ENCODE peak calls at places on chromosomes 16 and 17, in ten cellular contexts. W is iris pigment epithelial cell; Y is fibroblast of lung; A is stimulated activated CD4-positive, alpha-beta T cell treated with anti-CD3 and anti-CD28 coated beads, Interleukin-1b, Interleukin-23, amount 100 ng/mL, for 24 hours; M is right atrium auricular region; V is AG04450; Z is activated naive CD8-positive, alpha-beta T cell treated with anti-CD3 and anti-CD28 coated beads, Interleukin-2, amount 50 U/mL, for 24 hours; G is testis; R is COR-L47; B is C1 segment of cervical spinal cord. P is an unnamed sample.

GRCh38 chr17:18037482-18037881 is 1.5 kb downstream of the ATPAF2 start:
- DNase-seq in W (no peak), Y (no peak), A (no peak), M (no peak), V (no peak), Z (no peak), G (no peak), R (no peak), B (no peak), P (no peak)

GRCh38 chr17:6862122-6862521 is 30.6 kb upstream of the TEKT1 start:
- DNase-seq in W (no peak), Y (no peak), A (no peak), M (no peak), V (no peak), Z (no peak), G (no peak), R (no peak), B (no peak), P (no peak)

GRCh38 chr17:18039535-18040286 is 503 bp downstream of the GID4 start:
- DNase-seq in W (peak), Y (no peak), A (no peak), M (no peak), V (no peak), Z (no peak), G (no peak), R (no peak), B (no peak), P (no peak)

GRCh38 chr16:48541108-48541786 is 68.7 kb downstream of the N4BP1 start:
- DNase-seq in W (no peak), Y (no peak), A (no peak), M (peak), V (no peak), Z (no peak), G (no peak), R (no peak), B (no peak), P (no peak)

GRCh38 chr16:24117680-24118079 is 138.5 kb upstream of the CACNG3 start:
- DNase-seq in W (no peak), Y (no peak), A (no peak), M (no peak), V (no peak), Z (no peak), G (no peak), R (no peak), B (no peak), P (no peak)

GRCh38 chr17:19327039-19327776 is 35.3 kb downstream of the B9D1 start:
- DNase-seq in W (peak), Y (peak), A (no peak), M (no peak), V (peak), Z (no peak), G (no peak), R (no peak), B (no peak), P (peak)

GRCh38 chr16:377419-377951 is 4.3 kb downstream of the PGAP6 start:
- DNase-seq in W (no peak), Y (no peak), A (no peak), M (no peak), V (no peak), Z (no peak), G (no peak), R (no peak), B (no peak), P (no peak)

GRCh38 chr17:83201206-83202001 is 122.0 kb downstream of the METRNL start:
- DNase-seq in W (no peak), Y (no peak), A (no peak), M (no peak), V (no peak), Z (peak), G (peak), R (no peak), B (no peak), P (no peak)

GRCh38 chr17:50630524-50631194 is 4.0 kb upstream of the ABCC3 start:
- DNase-seq in W (no peak), Y (no peak), A (peak), M (no peak), V (no peak), Z (peak), G (peak), R (peak), B (peak), P (no peak)

GRCh38 chr16:67718668-67719047 is 458 bp downstream of the GFOD2 start:
- DNase-seq in W (peak), Y (no peak), A (no peak), M (no peak), V (no peak), Z (peak), G (peak), R (no peak), B (no peak), P (no peak)